ENCODE peak calls at places on chromosomes 1 and 21, in eight cellular contexts. One of them, this sample, is unnamed.

GRCh38 chr1:234875953-234876814 is 252.5 kb downstream of the TOMM20 start:
- DNase-seq in T-helper 2 cell: no peak
- DNase-seq in H9: no peak
- DNase-seq in NCI-H1694: no peak
- DNase-seq in EL: no peak
- DNase-seq in hypothalamus: no peak
- DNase-seq in activated CD4-positive, alpha-beta T cell treated with anti-CD3 and anti-CD28 coated beads for 24 hours: no peak
- DNase-seq in A549: peak
- DNase-seq in this sample: peak

GRCh38 chr1:36342426-36343185 is 19.2 kb upstream of the EVA1B start:
- DNase-seq in NCI-H1694: peak
- DNase-seq in activated CD4-positive, alpha-beta T cell treated with anti-CD3 and anti-CD28 coated beads for 24 hours: no peak
- DNase-seq in H9: peak
- DNase-seq in hypothalamus: no peak
- DNase-seq in T-helper 2 cell: no peak
- DNase-seq in A549: peak
- DNase-seq in EL: peak
- DNase-seq in this sample: no peak

GRCh38 chr1:23483327-23484252 is at the start of gene ASAP3:
- DNase-seq in NCI-H1694: no peak
- DNase-seq in activated CD4-positive, alpha-beta T cell treated with anti-CD3 and anti-CD28 coated beads for 24 hours: no peak
- DNase-seq in A549: no peak
- DNase-seq in H9: peak
- DNase-seq in hypothalamus: no peak
- DNase-seq in EL: peak
- DNase-seq in T-helper 2 cell: no peak
- DNase-seq in this sample: peak

GRCh38 chr1:161792740-161793139 is 26.6 kb downstream of the ATF6 start:
- DNase-seq in T-helper 2 cell: no peak
- DNase-seq in activated CD4-positive, alpha-beta T cell treated with anti-CD3 and anti-CD28 coated beads for 24 hours: no peak
- DNase-seq in A549: peak
- DNase-seq in NCI-H1694: peak
- DNase-seq in hypothalamus: no peak
- DNase-seq in EL: peak
- DNase-seq in H9: no peak
- DNase-seq in this sample: no peak

GRCh38 chr1:168893359-168893791 is 164.4 kb upstream of the DPT start:
- DNase-seq in NCI-H1694: peak
- DNase-seq in A549: no peak
- DNase-seq in H9: no peak
- DNase-seq in T-helper 2 cell: no peak
- DNase-seq in activated CD4-positive, alpha-beta T cell treated with anti-CD3 and anti-CD28 coated beads for 24 hours: no peak
- DNase-seq in hypothalamus: no peak
- DNase-seq in EL: no peak
- DNase-seq in this sample: no peak

GRCh38 chr1:228471762-228472398 is 15.3 kb upstream of the RNF187 start:
- DNase-seq in NCI-H1694: peak
- DNase-seq in hypothalamus: no peak
- DNase-seq in EL: peak
- DNase-seq in T-helper 2 cell: no peak
- DNase-seq in activated CD4-positive, alpha-beta T cell treated with anti-CD3 and anti-CD28 coated beads for 24 hours: no peak
- DNase-seq in H9: peak
- DNase-seq in A549: peak
- DNase-seq in this sample: no peak

GRCh38 chr1:145956776-145957442 is 908 bp downstream of the LIX1L start:
- DNase-seq in NCI-H1694: no peak
- DNase-seq in A549: no peak
- DNase-seq in EL: peak
- DNase-seq in H9: no peak
- DNase-seq in activated CD4-positive, alpha-beta T cell treated with anti-CD3 and anti-CD28 coated beads for 24 hours: no peak
- DNase-seq in T-helper 2 cell: no peak
- DNase-seq in hypothalamus: no peak
- DNase-seq in this sample: no peak

GRCh38 chr1:238546118-238546517 is 655.4 kb upstream of the ZP4 start:
- DNase-seq in EL: no peak
- DNase-seq in H9: no peak
- DNase-seq in A549: no peak
- DNase-seq in NCI-H1694: no peak
- DNase-seq in activated CD4-positive, alpha-beta T cell treated with anti-CD3 and anti-CD28 coated beads for 24 hours: no peak
- DNase-seq in T-helper 2 cell: no peak
- DNase-seq in hypothalamus: no peak
- DNase-seq in this sample: no peak

GRCh38 chr1:5927506-5928370 is 64.5 kb downstream of the NPHP4 start:
- DNase-seq in hypothalamus: no peak
- DNase-seq in activated CD4-positive, alpha-beta T cell treated with anti-CD3 and anti-CD28 coated beads for 24 hours: no peak
- DNase-seq in A549: no peak
- DNase-seq in H9: no peak
- DNase-seq in NCI-H1694: no peak
- DNase-seq in EL: no peak
- DNase-seq in T-helper 2 cell: no peak
- DNase-seq in this sample: no peak

GRCh38 chr1:186499571-186499970 is 38.7 kb upstream of the PDC start:
- DNase-seq in H9: no peak
- DNase-seq in T-helper 2 cell: no peak
- DNase-seq in NCI-H1694: no peak
- DNase-seq in A549: no peak
- DNase-seq in hypothalamus: no peak
- DNase-seq in EL: no peak
- DNase-seq in activated CD4-positive, alpha-beta T cell treated with anti-CD3 and anti-CD28 coated beads for 24 hours: no peak
- DNase-seq in this sample: no peak

GRCh38 chr1:172203135-172203823 is 217.2 kb upstream of the C1orf105 start:
- DNase-seq in NCI-H1694: no peak
- DNase-seq in activated CD4-positive, alpha-beta T cell treated with anti-CD3 and anti-CD28 coated beads for 24 hours: no peak
- DNase-seq in H9: no peak
- DNase-seq in hypothalamus: no peak
- DNase-seq in A549: no peak
- DNase-seq in T-helper 2 cell: no peak
- DNase-seq in EL: peak
- DNase-seq in this sample: no peak

GRCh38 chr1:92877792-92878191 is 46.0 kb downstream of the RPL5 start:
- DNase-seq in H9: no peak
- DNase-seq in T-helper 2 cell: no peak
- DNase-seq in activated CD4-positive, alpha-beta T cell treated with anti-CD3 and anti-CD28 coated beads for 24 hours: no peak
- DNase-seq in hypothalamus: no peak
- DNase-seq in EL: no peak
- DNase-seq in A549: no peak
- DNase-seq in NCI-H1694: no peak
- DNase-seq in this sample: no peak

GRCh38 chr1:64223329-64224151 is 20.1 kb downstream of the UBE2U start:
- DNase-seq in NCI-H1694: no peak
- DNase-seq in A549: no peak
- DNase-seq in H9: no peak
- DNase-seq in hypothalamus: no peak
- DNase-seq in EL: peak
- DNase-seq in T-helper 2 cell: no peak
- DNase-seq in activated CD4-positive, alpha-beta T cell treated with anti-CD3 and anti-CD28 coated beads for 24 hours: no peak
- DNase-seq in this sample: no peak

GRCh38 chr1:225933072-225933471 is 7.9 kb downstream of the LEFTY2 start:
- DNase-seq in NCI-H1694: no peak
- DNase-seq in activated CD4-positive, alpha-beta T cell treated with anti-CD3 and anti-CD28 coated beads for 24 hours: no peak
- DNase-seq in hypothalamus: no peak
- DNase-seq in T-helper 2 cell: no peak
- DNase-seq in EL: peak
- DNase-seq in H9: no peak
- DNase-seq in A549: peak
- DNase-seq in this sample: no peak

GRCh38 chr1:15943515-15944307 is 32.2 kb downstream of the ZBTB17 start:
- DNase-seq in A549: no peak
- DNase-seq in H9: no peak
- DNase-seq in activated CD4-positive, alpha-beta T cell treated with anti-CD3 and anti-CD28 coated beads for 24 hours: no peak
- DNase-seq in T-helper 2 cell: no peak
- DNase-seq in EL: no peak
- DNase-seq in hypothalamus: no peak
- DNase-seq in NCI-H1694: no peak
- DNase-seq in this sample: no peak

GRCh38 chr1:240136402-240136801 is 44.7 kb downstream of the FMN2 start:
- DNase-seq in hypothalamus: no peak
- DNase-seq in H9: no peak
- DNase-seq in EL: peak
- DNase-seq in activated CD4-positive, alpha-beta T cell treated with anti-CD3 and anti-CD28 coated beads for 24 hours: no peak
- DNase-seq in A549: no peak
- DNase-seq in NCI-H1694: no peak
- DNase-seq in T-helper 2 cell: no peak
- DNase-seq in this sample: no peak

GRCh38 chr1:173016409-173016808 is 34.3 kb downstream of the TNFSF18 start:
- DNase-seq in H9: no peak
- DNase-seq in T-helper 2 cell: no peak
- DNase-seq in NCI-H1694: no peak
- DNase-seq in activated CD4-positive, alpha-beta T cell treated with anti-CD3 and anti-CD28 coated beads for 24 hours: no peak
- DNase-seq in EL: no peak
- DNase-seq in A549: no peak
- DNase-seq in hypothalamus: no peak
- DNase-seq in this sample: no peak

GRCh38 chr1:209318302-209319056 is 265.0 kb upstream of the CAMK1G start:
- DNase-seq in EL: peak
- DNase-seq in A549: no peak
- DNase-seq in NCI-H1694: peak
- DNase-seq in activated CD4-positive, alpha-beta T cell treated with anti-CD3 and anti-CD28 coated beads for 24 hours: no peak
- DNase-seq in H9: no peak
- DNase-seq in T-helper 2 cell: no peak
- DNase-seq in hypothalamus: no peak
- DNase-seq in this sample: no peak

GRCh38 chr1:232149302-232150201 is 480.4 kb downstream of the SIPA1L2 start:
- DNase-seq in activated CD4-positive, alpha-beta T cell treated with anti-CD3 and anti-CD28 coated beads for 24 hours: no peak
- DNase-seq in H9: no peak
- DNase-seq in EL: peak
- DNase-seq in NCI-H1694: no peak
- DNase-seq in T-helper 2 cell: no peak
- DNase-seq in hypothalamus: no peak
- DNase-seq in A549: peak
- DNase-seq in this sample: no peak

GRCh38 chr1:1021010-1021845 is 1.3 kb downstream of the AGRN start:
- DNase-seq in hypothalamus: no peak
- DNase-seq in A549: peak
- DNase-seq in H9: no peak
- DNase-seq in activated CD4-positive, alpha-beta T cell treated with anti-CD3 and anti-CD28 coated beads for 24 hours: no peak
- DNase-seq in T-helper 2 cell: no peak
- DNase-seq in NCI-H1694: no peak
- DNase-seq in EL: peak
- DNase-seq in this sample: peak

GRCh38 chr1:169041371-169041770 is 65.1 kb upstream of the ATP1B1 start:
- DNase-seq in EL: no peak
- DNase-seq in T-helper 2 cell: no peak
- DNase-seq in activated CD4-positive, alpha-beta T cell treated with anti-CD3 and anti-CD28 coated beads for 24 hours: no peak
- DNase-seq in NCI-H1694: no peak
- DNase-seq in H9: no peak
- DNase-seq in A549: no peak
- DNase-seq in hypothalamus: no peak
- DNase-seq in this sample: no peak

GRCh38 chr21:42176864-42177263 is 42.1 kb upstream of the ABCG1 start:
- DNase-seq in A549: no peak
- DNase-seq in NCI-H1694: no peak
- DNase-seq in activated CD4-positive, alpha-beta T cell treated with anti-CD3 and anti-CD28 coated beads for 24 hours: no peak
- DNase-seq in hypothalamus: no peak
- DNase-seq in T-helper 2 cell: no peak
- DNase-seq in H9: no peak
- DNase-seq in EL: no peak
- DNase-seq in this sample: no peak

GRCh38 chr21:45260191-45260795 is 27.4 kb downstream of the POFUT2 start:
- DNase-seq in EL: no peak
- DNase-seq in hypothalamus: no peak
- DNase-seq in A549: no peak
- DNase-seq in NCI-H1694: no peak
- DNase-seq in T-helper 2 cell: no peak
- DNase-seq in H9: no peak
- DNase-seq in activated CD4-positive, alpha-beta T cell treated with anti-CD3 and anti-CD28 coated beads for 24 hours: no peak
- DNase-seq in this sample: no peak

GRCh38 chr21:15631342-15631741 is 98.4 kb upstream of the USP25 start:
- DNase-seq in H9: no peak
- DNase-seq in activated CD4-positive, alpha-beta T cell treated with anti-CD3 and anti-CD28 coated beads for 24 hours: no peak
- DNase-seq in A549: peak
- DNase-seq in NCI-H1694: no peak
- DNase-seq in T-helper 2 cell: no peak
- DNase-seq in EL: peak
- DNase-seq in hypothalamus: no peak
- DNase-seq in this sample: no peak

GRCh38 chr1:200483491-200484143 is 73.8 kb upstream of the ZNF281 start:
- DNase-seq in NCI-H1694: no peak
- DNase-seq in H9: peak
- DNase-seq in activated CD4-positive, alpha-beta T cell treated with anti-CD3 and anti-CD28 coated beads for 24 hours: peak
- DNase-seq in A549: peak
- DNase-seq in hypothalamus: no peak
- DNase-seq in T-helper 2 cell: no peak
- DNase-seq in EL: peak
- DNase-seq in this sample: peak

GRCh38 chr1:166111430-166111829 is 55.4 kb downstream of the FAM78B start:
- DNase-seq in hypothalamus: no peak
- DNase-seq in H9: no peak
- DNase-seq in A549: no peak
- DNase-seq in NCI-H1694: no peak
- DNase-seq in activated CD4-positive, alpha-beta T cell treated with anti-CD3 and anti-CD28 coated beads for 24 hours: no peak
- DNase-seq in T-helper 2 cell: no peak
- DNase-seq in EL: no peak
- DNase-seq in this sample: no peak

GRCh38 chr1:231690072-231690471 is 63.5 kb downstream of the DISC1 start:
- DNase-seq in H9: no peak
- DNase-seq in EL: no peak
- DNase-seq in A549: no peak
- DNase-seq in T-helper 2 cell: no peak
- DNase-seq in activated CD4-positive, alpha-beta T cell treated with anti-CD3 and anti-CD28 coated beads for 24 hours: no peak
- DNase-seq in NCI-H1694: no peak
- DNase-seq in hypothalamus: no peak
- DNase-seq in this sample: no peak

GRCh38 chr21:33998402-33998801 is 75.0 kb upstream of the MRPS6 start:
- DNase-seq in NCI-H1694: no peak
- DNase-seq in activated CD4-positive, alpha-beta T cell treated with anti-CD3 and anti-CD28 coated beads for 24 hours: no peak
- DNase-seq in A549: no peak
- DNase-seq in T-helper 2 cell: no peak
- DNase-seq in EL: no peak
- DNase-seq in H9: no peak
- DNase-seq in hypothalamus: no peak
- DNase-seq in this sample: no peak

GRCh38 chr1:223010552-223011229 is 132.4 kb downstream of the TLR5 start:
- DNase-seq in NCI-H1694: no peak
- DNase-seq in H9: no peak
- DNase-seq in T-helper 2 cell: no peak
- DNase-seq in EL: no peak
- DNase-seq in hypothalamus: no peak
- DNase-seq in activated CD4-positive, alpha-beta T cell treated with anti-CD3 and anti-CD28 coated beads for 24 hours: no peak
- DNase-seq in A549: no peak
- DNase-seq in this sample: no peak

GRCh38 chr1:2020310-2020655 is 1.1 kb downstream of the GABRD start:
- DNase-seq in activated CD4-positive, alpha-beta T cell treated with anti-CD3 and anti-CD28 coated beads for 24 hours: no peak
- DNase-seq in NCI-H1694: no peak
- DNase-seq in H9: no peak
- DNase-seq in EL: no peak
- DNase-seq in hypothalamus: no peak
- DNase-seq in T-helper 2 cell: no peak
- DNase-seq in A549: no peak
- DNase-seq in this sample: no peak

GRCh38 chr1:150577557-150578277 is 1.7 kb downstream of the MCL1 start:
- DNase-seq in H9: no peak
- DNase-seq in activated CD4-positive, alpha-beta T cell treated with anti-CD3 and anti-CD28 coated beads for 24 hours: no peak
- DNase-seq in EL: peak
- DNase-seq in NCI-H1694: no peak
- DNase-seq in T-helper 2 cell: no peak
- DNase-seq in A549: no peak
- DNase-seq in hypothalamus: no peak
- DNase-seq in this sample: no peak

GRCh38 chr21:25790122-25790951 is 55.6 kb downstream of the GABPA start:
- DNase-seq in hypothalamus: no peak
- DNase-seq in NCI-H1694: peak
- DNase-seq in activated CD4-positive, alpha-beta T cell treated with anti-CD3 and anti-CD28 coated beads for 24 hours: peak
- DNase-seq in H9: no peak
- DNase-seq in T-helper 2 cell: no peak
- DNase-seq in EL: peak
- DNase-seq in A549: peak
- DNase-seq in this sample: no peak

GRCh38 chr1:111214086-111214801 is 13.3 kb upstream of the CHI3L2 start:
- DNase-seq in EL: no peak
- DNase-seq in NCI-H1694: no peak
- DNase-seq in activated CD4-positive, alpha-beta T cell treated with anti-CD3 and anti-CD28 coated beads for 24 hours: no peak
- DNase-seq in hypothalamus: no peak
- DNase-seq in A549: no peak
- DNase-seq in T-helper 2 cell: no peak
- DNase-seq in H9: peak
- DNase-seq in this sample: no peak

GRCh38 chr1:46399307-46399706 is 5.2 kb downstream of the FAAH start:
- DNase-seq in A549: no peak
- DNase-seq in EL: no peak
- DNase-seq in H9: no peak
- DNase-seq in NCI-H1694: no peak
- DNase-seq in T-helper 2 cell: no peak
- DNase-seq in activated CD4-positive, alpha-beta T cell treated with anti-CD3 and anti-CD28 coated beads for 24 hours: no peak
- DNase-seq in hypothalamus: no peak
- DNase-seq in this sample: no peak

This sample was measured in upper lobe of left lung.